ENCODE peak calls at places on chromosomes 6 and 20, in seven cellular contexts. M, O, G, F, Q, W and I are unnamed samples. For H3K4me1, the result is how much of the 10 kb centered on the place peaks cover.

GRCh38 chr20:58188496-58188895 is 40.0 kb downstream of the ANKRD60 start:
- DNase-seq in M (no peak), O (no peak), G (no peak), F (no peak), Q (no peak), W (no peak), I (no peak)

GRCh38 chr6:134577998-134578397 is 260.1 kb upstream of the SGK1 start:
- DNase-seq in M (no peak), O (no peak), G (no peak), F (no peak), Q (no peak), W (no peak), I (no peak)

GRCh38 chr20:4726710-4727391 is 5.1 kb downstream of the PRND start:
- DNase-seq in M (peak), O (no peak), G (no peak), F (no peak), Q (peak), W (no peak), I (no peak)

GRCh38 chr6:122734529-122735203 is 44.9 kb upstream of the FABP7 start:
- DNase-seq in M (no peak), O (no peak), G (no peak), F (no peak), Q (no peak), W (no peak), I (peak)

GRCh38 chr6:47097092-47097945 is 55.2 kb upstream of the ADGRF1 start:
- DNase-seq in M (peak), O (peak), G (no peak), F (peak), Q (peak), W (peak), I (peak)

GRCh38 chr6:5173862-5174643 is 86.7 kb downstream of the LYRM4 start:
- DNase-seq in M (no peak), O (no peak), G (no peak), F (no peak), Q (no peak), W (peak), I (no peak)

GRCh38 chr6:128271527-128271926 is 248.9 kb downstream of the PTPRK start:
- DNase-seq in M (no peak), O (no peak), G (no peak), F (no peak), Q (no peak), W (no peak), I (no peak)

GRCh38 chr6:118709859-118710350 is 58.5 kb upstream of the CEP85L start:
- DNase-seq in M (no peak), O (peak), G (no peak), F (no peak), Q (peak), W (peak), I (peak)

GRCh38 chr20:31570021-31570463 is 35.0 kb upstream of the ID1 start:
- DNase-seq in M (no peak), O (no peak), G (no peak), F (no peak), Q (no peak), W (no peak), I (no peak)

GRCh38 chr6:134750669-134751068 is 199.2 kb downstream of the ALDH8A1 start:
- DNase-seq in M (no peak), O (no peak), G (no peak), F (no peak), Q (no peak), W (no peak), I (peak)

GRCh38 chr6:22313796-22314195 is 17.0 kb upstream of the PRL start:
- DNase-seq in M (no peak), O (no peak), G (no peak), F (no peak), Q (no peak), W (peak), I (no peak)

GRCh38 chr20:61757678-61758555 is 307.8 kb downstream of the TAF4 start:
- DNase-seq in M (no peak), O (no peak), G (peak), F (no peak), Q (no peak), W (no peak), I (no peak)

GRCh38 chr20:43198607-43199006 is 8.9 kb upstream of the PTPRT start:
- DNase-seq in M (no peak), O (no peak), G (no peak), F (no peak), Q (no peak), W (no peak), I (no peak)

DNA sequence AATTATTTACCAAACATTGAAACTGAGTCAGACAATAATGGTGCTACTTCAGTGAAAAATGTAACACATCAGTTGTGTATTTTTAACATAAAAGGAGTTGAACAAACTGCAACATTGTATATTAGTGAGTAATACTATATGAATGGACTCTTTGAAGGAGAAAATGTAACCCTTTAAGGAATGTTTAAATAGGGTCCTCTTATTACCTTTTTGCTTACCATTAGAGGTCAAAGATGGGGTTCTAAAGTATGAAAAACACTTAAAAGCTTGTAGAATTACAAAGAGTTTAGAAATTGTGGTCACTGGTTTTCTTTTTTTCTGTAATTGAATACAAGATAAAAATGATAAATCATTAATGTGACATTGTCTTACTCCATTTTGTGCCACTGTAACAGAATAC is 43.3 kb downstream of the SESN1 start:
- DNase-seq in M (no peak), O (no peak), G (no peak), F (no peak), Q (no peak), W (no peak), I (no peak)
- H3K4me1 ChIP-seq in M (under half), O (under half), G (under half), F (under half), Q (under half), W (under half), I (under half)

DNA sequence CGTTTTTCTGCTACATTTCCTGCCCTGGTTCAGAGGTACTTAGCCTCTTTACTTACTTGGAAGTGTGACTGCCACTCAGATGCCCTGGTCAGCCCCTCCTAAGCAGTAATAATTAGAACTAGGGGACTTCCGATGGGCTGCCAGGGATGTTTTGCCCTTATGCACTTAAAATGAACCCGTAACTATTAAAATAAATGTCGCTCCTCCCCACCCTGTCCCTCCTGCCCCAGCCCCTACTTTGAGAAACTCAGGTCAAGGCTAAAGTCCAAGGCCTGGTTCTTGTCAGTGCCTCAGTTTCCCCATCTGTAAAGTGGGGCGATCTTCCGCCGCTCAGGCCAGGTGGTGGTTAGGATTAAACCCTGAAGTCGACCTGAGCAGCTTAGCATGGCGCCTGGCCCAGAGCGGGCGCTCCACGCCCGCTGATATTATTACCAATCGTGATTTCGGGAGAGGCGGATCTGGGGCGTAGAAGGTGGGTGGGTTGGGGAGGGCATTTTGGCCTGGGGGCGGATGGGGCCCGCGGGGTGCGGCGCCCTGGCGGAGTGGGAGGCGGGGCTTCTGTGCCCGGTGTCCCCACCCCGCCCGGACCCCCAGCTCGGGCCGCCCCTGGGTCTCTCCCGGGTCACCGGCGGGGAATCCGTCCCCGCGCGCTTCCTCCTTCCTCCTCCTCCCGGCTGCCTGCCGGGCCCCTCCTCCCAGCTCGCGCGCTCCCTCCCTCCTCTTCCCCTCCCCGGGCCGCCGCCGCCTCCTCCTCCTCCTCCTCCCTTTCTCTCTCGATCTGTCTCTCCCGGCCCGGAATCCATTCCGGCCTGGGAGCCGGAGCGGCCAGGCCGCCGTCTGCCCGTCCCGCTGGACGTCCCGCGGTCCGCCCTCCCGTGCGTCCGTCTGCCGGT is at the start of gene SRC:
- DNase-seq in M (peak), O (peak), G (peak), F (peak), Q (peak), W (no peak), I (peak)
- H3K4me1 ChIP-seq in M (under half), O (half or more), G (under half), F (under half), Q (half or more), W (under half), I (under half)

GRCh38 chr20:50009521-50010454 is 27.0 kb downstream of the SNAI1 start:
- DNase-seq in M (no peak), O (no peak), G (no peak), F (no peak), Q (no peak), W (no peak), I (peak)
- H3K4me1 ChIP-seq in M (under half), O (under half), G (under half), F (under half), Q (under half), W (under half), I (half or more)

DNA sequence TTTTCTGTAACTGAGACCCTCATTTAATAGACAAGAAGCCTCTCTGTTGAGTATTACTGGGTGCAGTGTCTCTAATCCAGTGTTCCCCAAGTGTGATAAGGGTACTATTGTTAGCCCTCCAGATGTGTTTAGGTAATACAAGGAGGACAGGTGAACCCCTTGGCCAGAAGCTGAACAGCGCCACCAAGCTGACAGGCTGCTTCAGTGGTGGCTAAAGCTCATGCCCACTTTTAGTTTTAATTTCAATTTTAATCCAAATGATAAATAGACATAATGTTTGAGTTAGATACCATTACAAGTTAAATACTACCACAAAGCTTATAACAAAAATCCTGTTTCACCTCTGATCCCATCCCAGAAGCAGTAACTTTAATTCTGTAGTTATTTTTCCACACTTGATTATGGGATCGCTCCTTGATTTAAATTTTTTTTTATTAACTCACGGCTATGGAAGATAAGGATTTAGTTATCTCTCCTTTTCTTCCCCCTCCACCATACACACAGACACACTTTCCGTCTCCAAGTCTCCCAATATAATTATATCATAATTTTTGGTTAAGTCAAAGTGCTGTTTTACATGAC is 8.3 kb upstream of the STK35 start:
- DNase-seq in M (no peak), O (peak), G (peak), F (peak), Q (no peak), W (peak), I (no peak)
- H3K4me1 ChIP-seq in M (under half), O (under half), G (under half), F (under half), Q (under half), W (under half), I (under half)

GRCh38 chr20:38343107-38343797 is 3.0 kb upstream of the LBP start:
- DNase-seq in M (peak), O (peak), G (peak), F (no peak), Q (peak), W (no peak), I (peak)

GRCh38 chr20:38345643-38346042 is 639 bp upstream of the LBP start:
- DNase-seq in M (no peak), O (no peak), G (no peak), F (no peak), Q (no peak), W (no peak), I (no peak)

GRCh38 chr20:38342716-38343106 is 3.6 kb upstream of the LBP start:
- DNase-seq in M (no peak), O (no peak), G (no peak), F (no peak), Q (no peak), W (no peak), I (no peak)

GRCh38 chr20:38342196-38342595 is 4.1 kb upstream of the LBP start:
- DNase-seq in M (no peak), O (no peak), G (no peak), F (no peak), Q (no peak), W (no peak), I (no peak)

GRCh38 chr20:38343798-38344701 is 2.2 kb upstream of the LBP start:
- DNase-seq in M (no peak), O (no peak), G (peak), F (no peak), Q (no peak), W (no peak), I (no peak)
- H3K4me1 ChIP-seq in M (under half), O (under half), G (under half), F (under half), Q (under half), W (under half), I (under half)

GRCh38 chr6:163808231-163808630 is 393.7 kb downstream of the QKI start:
- DNase-seq in M (no peak), O (no peak), G (no peak), F (no peak), Q (no peak), W (no peak), I (no peak)

GRCh38 chr6:163806761-163807499 is 392.4 kb downstream of the QKI start:
- DNase-seq in M (no peak), O (no peak), G (no peak), F (no peak), Q (no peak), W (no peak), I (no peak)

GRCh38 chr6:163811317-163811716 is 396.8 kb downstream of the QKI start:
- DNase-seq in M (no peak), O (no peak), G (no peak), F (no peak), Q (no peak), W (no peak), I (no peak)

GRCh38 chr6:163804991-163805390 is 390.5 kb downstream of the QKI start:
- DNase-seq in M (no peak), O (no peak), G (no peak), F (no peak), Q (no peak), W (no peak), I (no peak)

DNA sequence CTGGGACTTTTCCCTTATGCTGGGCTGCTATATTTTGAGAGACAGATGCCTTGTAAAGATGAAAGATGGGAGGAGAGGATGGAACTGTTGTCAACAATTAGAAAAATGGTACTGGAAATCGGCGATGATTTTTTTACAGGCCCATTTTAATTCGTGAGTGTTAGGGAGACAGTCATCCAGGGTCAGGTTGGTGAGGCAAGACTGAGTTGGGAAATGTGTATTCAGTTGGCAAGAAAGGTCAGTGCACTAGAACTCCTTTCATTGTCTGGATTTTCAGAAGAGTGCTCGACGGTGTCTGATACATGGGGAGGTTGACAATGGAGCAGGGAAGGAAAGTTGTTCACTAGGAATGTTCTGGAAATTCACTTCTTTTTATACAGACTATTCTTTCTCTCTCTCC is 394.4 kb downstream of the QKI start:
- DNase-seq in M (no peak), O (no peak), G (no peak), F (no peak), Q (no peak), W (no peak), I (no peak)
- H3K4me1 ChIP-seq in M (under half), O (under half), G (under half), F (under half), Q (under half), W (under half), I (under half)

DNA sequence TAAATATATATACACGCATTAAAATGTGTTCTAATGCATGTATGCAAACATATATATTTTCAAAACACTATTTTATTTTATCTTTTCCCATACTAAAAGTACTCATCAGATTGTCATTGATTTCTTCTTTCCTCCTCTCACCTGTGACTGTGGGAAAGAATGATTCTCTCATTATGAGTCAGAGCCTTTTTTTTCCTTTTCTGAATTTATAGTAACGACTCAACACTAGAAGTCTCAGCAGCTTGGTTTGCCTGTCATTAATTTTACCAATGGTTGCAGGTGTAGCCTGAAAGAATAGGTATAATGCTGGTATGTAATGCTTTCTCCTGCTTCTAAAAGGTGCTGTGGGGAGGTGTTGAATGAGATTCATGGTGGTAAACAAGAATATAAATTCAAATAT is 328.7 kb downstream of the UTRN start:
- DNase-seq in M (no peak), O (no peak), G (no peak), F (no peak), Q (no peak), W (no peak), I (no peak)
- H3K4me1 ChIP-seq in M (under half), O (under half), G (under half), F (under half), Q (under half), W (under half), I (under half)

GRCh38 chr6:34285571-34285970 is 36.8 kb upstream of the SMIM29 start:
- DNase-seq in M (no peak), O (no peak), G (no peak), F (no peak), Q (no peak), W (no peak), I (no peak)
- H3K4me1 ChIP-seq in M (under half), O (under half), G (under half), F (under half), Q (under half), W (under half), I (under half)